ENCODE peak calls at places on chromosomes 13 and 19, in four cellular contexts. G, Q, I and D are unnamed samples.

GRCh38 chr19:18399008-18399407 is 1.6 kb upstream of the LRRC25 start:
- DNase-seq in I (no peak), Q (no peak), G (no peak), D (no peak)

GRCh38 chr13:114017028-114017630 is 43.3 kb upstream of the C13orf46 start:
- DNase-seq in Q (no peak), I (no peak), G (no peak), D (peak)

GRCh38 chr13:77028202-77028601 is 1.2 kb upstream of the FBXL3 start:
- DNase-seq in Q (no peak), G (no peak), I (no peak), D (no peak)

GRCh38 chr13:111614009-111614408 is 293.6 kb downstream of the TEX29 start:
- DNase-seq in G (no peak), I (no peak), Q (no peak), D (no peak)

GRCh38 chr13:75135325-75135825 is 346.6 kb downstream of the TBC1D4 start:
- DNase-seq in G (no peak), I (no peak), Q (no peak), D (no peak)

GRCh38 chr19:45113628-45114027 is 20.6 kb downstream of the PPP1R37 start:
- DNase-seq in Q (no peak), I (no peak), G (no peak), D (no peak)

GRCh38 chr19:4088065-4088679 is 21.5 kb upstream of the ZBTB7A start:
- DNase-seq in I (no peak), G (no peak), Q (no peak), D (no peak)

GRCh38 chr13:28501547-28501946 is 6.6 kb upstream of the FLT1 start:
- DNase-seq in Q (no peak), G (no peak), I (no peak), D (no peak)

GRCh38 chr13:61156753-61157152 is 258.9 kb downstream of the PCDH20 start:
- DNase-seq in Q (no peak), G (no peak), I (no peak), D (no peak)

GRCh38 chr13:78881054-78881453 is 222.1 kb upstream of the OBI1 start:
- DNase-seq in Q (no peak), I (no peak), G (no peak), D (no peak)

GRCh38 chr13:23632741-23633140 is 62.5 kb downstream of the TNFRSF19 start:
- DNase-seq in Q (no peak), I (no peak), G (no peak), D (no peak)

GRCh38 chr19:44745386-44745831 is 3.1 kb upstream of the BCL3 start:
- DNase-seq in I (no peak), Q (peak), G (no peak), D (peak)

GRCh38 chr13:36531746-36532486 is 99.6 kb downstream of the CCNA1 start:
- DNase-seq in I (peak), G (no peak), Q (no peak), D (no peak)

GRCh38 chr19:46495789-46496099 is at the start of gene PNMA8B:
- DNase-seq in Q (peak), I (no peak), G (no peak), D (peak)

GRCh38 chr19:13764821-13765394 is 586 bp downstream of the MRI1 start:
- DNase-seq in Q (no peak), G (no peak), I (no peak), D (peak)

GRCh38 chr19:45347570-45348366 is 7.2 kb downstream of the KLC3 start:
- DNase-seq in I (no peak), G (no peak), Q (no peak), D (no peak)

GRCh38 chr13:48231080-48231479 is 1.9 kb upstream of the ITM2B start:
- DNase-seq in I (no peak), Q (no peak), G (no peak), D (no peak)

GRCh38 chr13:26457212-26457611 is 100.3 kb upstream of the WASF3 start:
- DNase-seq in Q (no peak), I (no peak), G (no peak), D (no peak)

GRCh38 chr13:20487927-20488326 is 37.7 kb downstream of the CRYL1 start:
- DNase-seq in Q (no peak), G (no peak), I (no peak), D (no peak)

GRCh38 chr19:23542562-23542961 is 144.4 kb downstream of the ZNF675 start:
- DNase-seq in I (no peak), G (no peak), Q (no peak), D (no peak)

GRCh38 chr19:3821156-3821555 is 35.0 kb upstream of the MATK start:
- DNase-seq in Q (no peak), G (no peak), I (no peak), D (no peak)

GRCh38 chr19:3178973-3179738 is 587 bp downstream of the S1PR4 start:
- DNase-seq in I (no peak), G (no peak), Q (no peak), D (no peak)

GRCh38 chr19:49862411-49863253 is 4.7 kb downstream of the PNKP start:
- DNase-seq in Q (no peak), I (no peak), G (no peak), D (peak)

GRCh38 chr19:34366670-34367423 is 1.9 kb downstream of the GPI start:
- DNase-seq in Q (no peak), I (no peak), G (no peak), D (peak)

GRCh38 chr19:52935434-52935833 is 12.2 kb upstream of the ZNF888 start:
- DNase-seq in Q (no peak), G (no peak), I (no peak), D (no peak)

GRCh38 chr19:6233827-6234511 is 45.8 kb downstream of the MLLT1 start:
- DNase-seq in G (no peak), I (no peak), Q (no peak), D (no peak)

GRCh38 chr19:16461630-16462051 is 10.1 kb downstream of the EPS15L1 start:
- DNase-seq in G (no peak), I (no peak), Q (no peak), D (no peak)

GRCh38 chr19:41327499-41328156 is 17.7 kb downstream of the CCDC97 start:
- DNase-seq in I (no peak), Q (peak), G (no peak), D (no peak)

GRCh38 chr19:29576761-29577661 is 29.1 kb upstream of the POP4 start:
- DNase-seq in I (no peak), Q (no peak), G (peak), D (no peak)

GRCh38 chr19:17289489-17289888 is 7.8 kb downstream of the ANKLE1 start:
- DNase-seq in G (no peak), I (no peak), Q (no peak), D (peak)

GRCh38 chr19:17339088-17339741 is 1.9 kb downstream of the GTPBP3 start:
- DNase-seq in I (no peak), G (no peak), Q (no peak), D (peak)

GRCh38 chr13:34719060-34719875 is 222.8 kb upstream of the NBEA start:
- DNase-seq in I (no peak), G (no peak), Q (no peak), D (no peak)

GRCh38 chr19:29417048-29417447 is 108.7 kb upstream of the VSTM2B start:
- DNase-seq in G (no peak), I (no peak), Q (no peak), D (no peak)

GRCh38 chr13:45490068-45490467 is 25.3 kb downstream of the COG3 start:
- DNase-seq in Q (no peak), G (no peak), I (no peak), D (peak)

GRCh38 chr19:7636691-7637373 is at the start of gene STXBP2:
- DNase-seq in G (no peak), I (no peak), Q (peak), D (peak)

GRCh38 chr13:65292488-65292901 is 1937.6 kb downstream of the PCDH9 start:
- DNase-seq in G (no peak), I (no peak), Q (no peak), D (no peak)

DNA sequence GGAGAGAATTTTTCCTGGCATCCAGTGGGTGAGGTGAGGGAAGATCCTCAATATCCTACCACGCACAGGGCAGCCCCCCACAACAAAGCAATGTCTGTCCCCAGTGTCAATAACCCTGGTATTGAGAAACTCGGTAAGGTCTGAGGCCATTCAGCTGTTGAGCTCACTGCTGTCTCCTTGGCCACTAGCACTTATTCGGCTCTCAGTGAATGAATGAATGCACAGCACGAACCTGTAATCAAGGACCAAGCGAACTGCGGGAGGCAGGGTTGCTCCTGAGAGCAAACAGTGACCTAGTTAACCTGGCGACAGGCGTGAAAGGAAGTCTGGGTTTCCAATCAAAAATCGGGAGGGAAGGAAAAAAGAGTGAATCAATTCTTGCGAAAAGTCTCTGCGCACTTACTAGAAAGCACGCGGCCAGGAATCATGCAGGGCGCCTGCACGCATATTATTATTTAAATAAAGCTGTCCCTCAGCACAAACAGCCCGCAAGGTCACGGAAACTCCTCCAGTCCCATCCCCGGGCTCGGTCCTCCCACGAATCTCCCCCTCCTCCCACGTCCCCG is 538 bp downstream of the ZSCAN5A start:
- DNase-seq in I (peak), G (no peak), Q (no peak), D (no peak)
- TF ChIP-seq POLR2AphosphoS5 in I (peak), G (no peak), Q (no peak), D (peak)

GRCh38 chr19:58356236-58356970 is 3.1 kb upstream of the A1BG start:
- DNase-seq in Q (no peak), G (no peak), I (no peak), D (no peak)
- TF ChIP-seq POLR2AphosphoS5 in Q (no peak), G (no peak), I (no peak), D (no peak)

GRCh38 chr19:48685583-48685982 is 10.2 kb upstream of the FUT2 start:
- DNase-seq in I (no peak), Q (no peak), G (no peak), D (no peak)
- TF ChIP-seq POLR2AphosphoS5 in I (no peak), Q (no peak), G (no peak), D (no peak)

GRCh38 chr19:2022289-2022688 is 6.8 kb upstream of the BTBD2 start:
- DNase-seq in G (no peak), Q (no peak), I (no peak), D (no peak)

GRCh38 chr19:2026770-2027169 is 11.3 kb upstream of the BTBD2 start:
- DNase-seq in G (no peak), Q (no peak), I (no peak), D (no peak)

GRCh38 chr19:2021453-2022140 is 6.1 kb upstream of the BTBD2 start:
- DNase-seq in Q (no peak), I (no peak), G (no peak), D (no peak)

GRCh38 chr19:2032296-2032941 is 16.9 kb upstream of the BTBD2 start:
- DNase-seq in Q (peak), G (peak), I (no peak), D (no peak)

DNA sequence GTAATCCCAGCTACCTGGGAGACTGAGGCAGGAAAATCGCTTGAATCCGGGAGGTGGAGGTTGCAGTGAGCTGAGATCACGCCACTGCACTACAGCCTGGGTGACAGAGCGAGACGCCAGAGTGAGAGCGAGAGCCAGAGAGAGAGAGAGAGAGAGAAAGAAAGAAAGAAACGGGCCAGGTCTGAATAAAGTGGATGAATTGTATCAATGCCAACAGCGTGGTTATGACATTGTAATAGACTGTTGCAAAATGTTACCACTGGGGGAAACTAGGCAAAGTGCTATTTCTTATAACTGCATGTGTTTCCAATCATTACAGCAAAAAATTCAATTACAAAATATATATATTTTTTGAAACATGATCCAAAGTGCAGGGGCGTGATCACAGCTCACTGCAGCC is 11.8 kb upstream of the BTBD2 start:
- DNase-seq in Q (no peak), G (no peak), I (no peak), D (no peak)
- TF ChIP-seq POLR2AphosphoS5 in Q (no peak), G (peak), I (no peak), D (no peak)